ENCODE peak calls at places on chromosome 4, in ten cellular contexts. J is hepatocyte; P is MM.1S; E is astrocyte; K is sigmoid colon; W is right lobe of liver; Y is CD8-positive, alpha-beta memory T cell; L is neuronal stem cell; A is DND-41; O is GM23248. N is an unnamed sample.

GRCh38 chr4:1208970-1209704 is 36.8 kb upstream of the SPON2 start:
- DNase-seq in J (no peak), P (no peak), E (peak; percentile 36), K (peak; percentile 73), W (peak; percentile 43), Y (no peak), L (no peak), A (no peak), O (no peak), N (peak; percentile 61)

GRCh38 chr4:90543419-90544170 is 416.4 kb downstream of the CCSER1 start:
- DNase-seq in J (no peak), P (no peak), E (no peak), K (no peak), W (no peak), Y (no peak), L (no peak), A (no peak), O (no peak), N (no peak)

GRCh38 chr4:143184217-143184502 is 557 bp upstream of the USP38 start:
- DNase-seq in J (no peak), P (no peak), E (no peak), K (no peak), W (no peak), Y (no peak), L (no peak), A (no peak), O (no peak), N (no peak)

GRCh38 chr4:142615324-142615665 is 230.8 kb downstream of the INPP4B start:
- DNase-seq in J (peak; percentile 14), P (no peak), E (peak; percentile 87), K (no peak), W (no peak), Y (no peak), L (no peak), A (no peak), O (peak; percentile 81), N (no peak)

GRCh38 chr4:8044699-8045098 is 105.0 kb upstream of the AFAP1 start:
- DNase-seq in J (no peak), P (no peak), E (no peak), K (no peak), W (no peak), Y (no peak), L (no peak), A (no peak), O (no peak), N (peak; percentile 52)

GRCh38 chr4:186192068-186192751 is 843 bp downstream of the CYP4V2 start:
- DNase-seq in J (peak; percentile 37), P (peak; percentile 15), E (peak; percentile 48), K (peak; percentile 81), W (peak; percentile 58), Y (no peak), L (peak; percentile 29), A (peak; percentile 68), O (peak; percentile 66), N (no peak)

GRCh38 chr4:174553828-174554227 is 31.5 kb upstream of the HPGD start:
- DNase-seq in J (no peak), P (peak; percentile 11), E (peak; percentile 21), K (no peak), W (no peak), Y (no peak), L (no peak), A (no peak), O (peak; percentile 88), N (no peak)

GRCh38 chr4:119113033-119113655 is 22.5 kb upstream of the MYOZ2 start:
- DNase-seq in J (peak; percentile 49), P (no peak), E (peak; percentile 94), K (no peak), W (no peak), Y (no peak), L (no peak), A (no peak), O (peak; percentile 95), N (no peak)

GRCh38 chr4:153248641-153249198 is 44.5 kb downstream of the TRIM2 start:
- DNase-seq in J (no peak), P (no peak), E (no peak), K (no peak), W (no peak), Y (no peak), L (no peak), A (no peak), O (no peak), N (no peak)

GRCh38 chr4:125321709-125322362 is 7.1 kb downstream of the FAT4 start:
- DNase-seq in J (no peak), P (no peak), E (peak; percentile 58), K (no peak), W (no peak), Y (no peak), L (no peak), A (no peak), O (peak; percentile 84), N (no peak)
- H3K4me3 ChIP-seq in J (peak overlapping the region; percentile 25), P (no peak overlapping the region), E (no peak overlapping the region), K (peak overlapping the region; percentile 15), W (no peak overlapping the region), Y (no peak overlapping the region), L (no peak overlapping the region), A (no peak overlapping the region), O (peak overlapping the region; percentile 66), N (no peak overlapping the region)

DNA sequence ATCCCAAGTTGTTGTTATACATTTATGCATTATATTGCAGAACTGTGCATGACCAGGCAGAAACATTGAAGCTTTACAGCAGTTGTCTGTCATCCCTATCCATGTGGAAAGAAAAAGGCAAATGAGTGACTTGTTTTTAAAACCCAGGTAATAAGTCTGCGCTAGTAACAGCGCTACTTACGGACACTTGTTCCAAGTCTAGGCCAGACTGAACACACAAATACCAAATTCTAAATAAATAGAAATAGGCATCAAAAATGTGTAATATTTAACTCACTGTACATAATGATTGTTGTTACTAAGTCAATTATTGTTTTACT is 548 bp upstream of the MAML3 start:
- DNase-seq in J (no peak), P (no peak), E (no peak), K (no peak), W (no peak), Y (no peak), L (no peak), A (no peak), O (no peak), N (no peak)
- H3K4me1 ChIP-seq in J (peaks cover 8% of the 10 kb centered on the region), P (peaks cover 26% of the 10 kb centered on the region), E (peaks cover 6% of the 10 kb centered on the region), K (peaks cover 38% of the 10 kb centered on the region), W (peaks cover 20% of the 10 kb centered on the region), Y (peaks cover 5% of the 10 kb centered on the region), L (peaks cover 5% of the 10 kb centered on the region), A (peaks cover 50% of the 10 kb centered on the region), O (peaks cover 6% of the 10 kb centered on the region), N (peaks cover 14% of the 10 kb centered on the region)

DNA sequence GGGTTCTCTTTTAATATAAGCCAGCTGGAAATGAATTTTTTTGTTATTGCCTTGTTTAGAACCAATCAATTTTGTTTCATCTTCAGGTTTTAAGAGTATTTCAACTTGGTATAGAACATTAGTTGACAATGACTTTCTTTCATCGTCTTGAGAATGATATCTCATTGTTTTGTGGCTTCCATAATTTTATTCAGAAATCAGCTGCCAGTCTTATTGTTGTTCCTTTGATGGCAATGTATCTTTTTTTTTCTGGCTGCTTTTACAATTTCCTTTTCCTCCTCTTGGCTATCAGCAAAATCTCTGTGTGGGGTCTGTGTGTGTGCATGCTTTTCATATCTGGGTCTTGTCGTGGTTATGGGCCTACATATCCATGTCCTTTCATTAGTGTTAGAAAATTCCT is 1536.4 kb upstream of the TENM3 start:
- DNase-seq in J (no peak), P (no peak), E (peak; percentile 8), K (no peak), W (no peak), Y (no peak), L (no peak), A (no peak), O (no peak), N (no peak)
- H3K4me3 ChIP-seq in J (no peak overlapping the region), P (no peak overlapping the region), E (no peak overlapping the region), K (no peak overlapping the region), W (no peak overlapping the region), Y (no peak overlapping the region), L (no peak overlapping the region), A (no peak overlapping the region), O (no peak overlapping the region), N (no peak overlapping the region)

DNA sequence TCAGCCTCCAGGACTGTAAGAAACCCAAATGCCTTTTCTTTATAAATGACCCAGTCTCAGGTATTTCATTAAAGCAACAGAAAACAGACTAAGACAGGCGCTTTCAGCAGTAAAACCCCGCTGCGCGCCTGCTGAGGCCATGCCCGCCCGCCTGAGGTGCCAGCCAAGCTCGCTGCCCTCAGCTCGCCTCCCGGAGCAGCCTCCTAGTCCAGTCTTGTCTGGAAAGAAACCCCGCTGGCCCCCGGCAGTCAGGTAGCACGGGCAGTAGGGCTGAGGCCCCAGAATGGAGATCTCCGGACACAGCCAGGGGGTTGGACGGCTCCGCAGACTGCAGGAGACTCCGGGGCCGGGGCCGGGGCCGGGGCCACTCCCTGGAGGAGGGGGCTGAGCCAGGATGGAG is 31.7 kb downstream of the ZFYVE28 start:
- DNase-seq in J (no peak), P (no peak), E (no peak), K (no peak), W (no peak), Y (no peak), L (no peak), A (no peak), O (no peak), N (peak; percentile 40)
- H3K4me1 ChIP-seq in J (peaks cover 6% of the 10 kb centered on the region), P (no peaks in the 10 kb centered on the region), E (peaks cover 11% of the 10 kb centered on the region), K (no peaks in the 10 kb centered on the region), W (peaks cover 10% of the 10 kb centered on the region), Y (peaks cover 12% of the 10 kb centered on the region), L (peaks cover 9% of the 10 kb centered on the region), A (no peaks in the 10 kb centered on the region), O (peaks cover 4% of the 10 kb centered on the region), N (peaks cover 5% of the 10 kb centered on the region)

N was measured in mucosa of descending colon.